ENCODE peak calls at places on chromosomes 16 and 17, in seven cellular contexts. O is IMR-90; I is fibroblast of lung; E is sigmoid colon; R is testis; N is HepG2; B is CD8-positive, alpha-beta T cell. X is an unnamed sample. For H3K4me1, the result is how much of the 10 kb centered on the place peaks cover.

GRCh38 chr16:11052080-11052808 is 107.9 kb downstream of the CLEC16A start:
- DNase-seq in B (peak), R (no peak), I (peak), O (no peak), N (no peak), E (peak), X (no peak)

GRCh38 chr17:4329838-4330237 is 36.6 kb downstream of the UBE2G1 start:
- DNase-seq in N (no peak), B (no peak), E (no peak), I (peak), R (no peak), O (peak), X (no peak)

GRCh38 chr17:80257716-80258213 is 2.9 kb upstream of the RNF213 start:
- DNase-seq in O (no peak), N (no peak), E (no peak), B (no peak), I (no peak), R (no peak), X (no peak)

GRCh38 chr17:22277595-22277994 is 585.3 kb downstream of the KCNJ18 start:
- DNase-seq in N (no peak), I (no peak), R (no peak), B (no peak), O (no peak), E (no peak), X (no peak)

GRCh38 chr17:75980188-75981018 is 1.4 kb downstream of the TEN1 start:
- DNase-seq in O (no peak), I (no peak), N (no peak), E (peak), R (no peak), B (no peak), X (no peak)

GRCh38 chr16:74760007-74760767 is 14.4 kb downstream of the FA2H start:
- DNase-seq in R (no peak), E (no peak), B (no peak), I (peak), O (peak), N (no peak), X (no peak)

GRCh38 chr16:88070989-88071625 is 119.9 kb downstream of the BANP start:
- DNase-seq in R (no peak), I (no peak), O (no peak), N (no peak), B (no peak), E (peak), X (no peak)

GRCh38 chr17:41377546-41377945 is 4.6 kb downstream of the KRT34 start:
- DNase-seq in E (no peak), N (no peak), B (no peak), R (no peak), O (peak), I (no peak), X (no peak)

GRCh38 chr16:27650073-27650701 is 100.2 kb downstream of the KATNIP start:
- DNase-seq in I (peak), E (no peak), N (no peak), R (no peak), O (no peak), B (no peak), X (no peak)

GRCh38 chr17:82348866-82349265 is 10.2 kb upstream of the TEX19 start:
- DNase-seq in O (no peak), N (no peak), R (no peak), B (no peak), E (no peak), I (no peak), X (no peak)

GRCh38 chr17:63573634-63574033 is 23.4 kb downstream of the DCAF7 start:
- DNase-seq in N (peak), E (no peak), I (no peak), O (no peak), R (no peak), B (no peak), X (no peak)

GRCh38 chr17:82985973-82986372 is 93.4 kb upstream of the METRNL start:
- DNase-seq in I (peak), O (peak), E (no peak), R (peak), B (peak), N (no peak), X (no peak)

GRCh38 chr17:48121921-48122650 is 14.5 kb downstream of the SNX11 start:
- DNase-seq in O (no peak), B (no peak), R (no peak), I (no peak), N (no peak), E (no peak), X (no peak)

GRCh38 chr16:30095166-30096078 is 591 bp downstream of the YPEL3 start:
- DNase-seq in B (peak), R (no peak), N (no peak), I (no peak), E (no peak), O (no peak), X (no peak)

GRCh38 chr16:30090607-30091332 is 954 bp downstream of the TBX6 start:
- DNase-seq in I (no peak), E (no peak), N (no peak), R (no peak), B (no peak), O (no peak), X (no peak)

GRCh38 chr16:30094541-30095165 is 1.4 kb downstream of the YPEL3 start:
- DNase-seq in I (no peak), N (no peak), E (no peak), O (no peak), R (no peak), B (no peak), X (no peak)

GRCh38 chr16:30091474-30092372 is at the start of gene TBX6:
- DNase-seq in B (peak), I (peak), O (peak), R (peak), E (peak), N (peak), X (peak)

GRCh38 chr16:30092373-30093010 is 768 bp upstream of the TBX6 start:
- DNase-seq in O (peak), R (peak), I (peak), B (peak), E (peak), N (peak), X (peak)
- TF ChIP-seq CTCF in O (peak), R (no peak), I (peak), B (peak), E (no peak), N (peak), X (peak)

GRCh38 chr17:7442142-7442541 is 2.7 kb upstream of the CHRNB1 start:
- DNase-seq in B (no peak), R (no peak), E (no peak), N (no peak), I (no peak), O (no peak), X (no peak)

GRCh38 chr17:7440113-7440822 is 956 bp downstream of the FGF11 start:
- DNase-seq in O (no peak), B (peak), I (peak), E (peak), N (no peak), R (peak), X (no peak)

GRCh38 chr17:7439462-7440112 is at the start of gene FGF11:
- DNase-seq in I (no peak), O (no peak), N (no peak), E (no peak), B (no peak), R (no peak), X (no peak)

GRCh38 chr17:7440823-7441174 is 1.5 kb downstream of the FGF11 start:
- DNase-seq in B (no peak), O (no peak), I (no peak), N (no peak), R (peak), E (no peak), X (no peak)

GRCh38 chr17:7441202-7441705 is 1.9 kb downstream of the FGF11 start:
- DNase-seq in I (no peak), B (no peak), N (no peak), E (no peak), R (no peak), O (no peak), X (no peak)
- H3K27ac ChIP-seq in I (no peak), B (no peak), N (no peak), E (no peak), R (no peak), O (no peak), X (no peak)

DNA sequence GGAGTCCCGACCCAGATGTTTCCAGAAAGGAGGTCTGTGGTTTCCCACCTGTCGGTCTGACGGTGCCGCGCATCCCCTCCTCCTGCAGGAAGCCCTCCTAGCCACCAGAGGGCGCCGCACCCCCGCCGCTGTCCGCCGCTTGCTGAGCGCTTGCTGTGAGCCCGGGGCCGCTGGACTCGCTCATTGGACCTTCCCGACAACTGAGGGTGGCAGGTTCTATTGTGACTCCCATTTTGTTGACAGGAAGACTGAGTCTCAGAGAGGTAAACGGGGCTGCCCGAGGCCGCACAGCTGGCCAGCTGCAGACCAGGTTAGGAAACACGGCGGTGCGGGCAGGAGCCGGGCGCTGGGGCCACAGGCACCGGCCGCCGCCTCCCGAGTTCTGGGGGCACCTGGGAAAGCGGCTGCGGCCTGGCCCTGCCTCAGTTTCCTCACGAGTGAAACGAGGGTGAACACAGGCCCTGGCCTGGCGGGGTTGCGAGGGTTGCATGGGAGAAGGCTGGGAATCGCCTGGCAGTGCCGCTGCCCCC is 191.1 kb upstream of the CIBAR2 start:
- DNase-seq in I (no peak), R (peak), B (peak), N (peak), E (peak), O (no peak), X (no peak)
- H3K4me1 ChIP-seq in I (under half), R (under half), B (half or more), N (half or more), E (under half), O (under half), X (half or more)

DNA sequence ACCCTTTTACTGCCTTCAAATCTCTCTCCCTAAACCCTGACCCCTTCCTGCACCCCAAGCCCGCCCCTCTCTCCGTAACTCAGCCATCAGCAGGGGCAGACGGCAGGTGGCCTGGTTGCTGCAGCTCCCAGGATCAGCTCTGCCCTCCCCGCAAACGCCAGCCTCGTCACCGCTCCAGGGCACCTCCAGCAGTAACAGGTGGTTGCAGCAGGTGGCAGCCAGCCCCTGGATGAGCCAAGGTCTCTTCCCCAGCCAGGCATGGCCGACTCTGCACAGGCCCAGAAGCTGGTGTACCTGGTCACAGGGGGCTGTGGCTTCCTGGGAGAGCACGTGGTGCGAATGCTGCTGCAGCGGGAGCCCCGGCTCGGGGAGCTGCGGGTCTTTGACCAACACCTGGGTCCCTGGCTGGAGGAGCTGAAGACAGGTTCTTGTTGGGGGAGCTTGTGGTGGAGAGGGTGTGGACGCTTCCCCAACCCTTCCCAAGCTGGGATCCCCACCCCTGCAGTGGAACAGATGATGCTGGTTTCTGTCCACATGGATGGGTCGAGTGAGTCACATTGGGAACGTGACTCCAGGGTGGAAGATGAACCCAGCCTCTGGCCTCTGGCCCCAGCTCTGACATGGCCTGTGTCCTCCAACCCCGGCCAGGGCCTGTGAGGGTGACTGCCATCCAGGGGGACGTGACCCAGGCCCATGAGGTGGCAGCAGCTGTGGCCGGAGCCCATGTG is 558 bp downstream of the HSD3B7 start:
- DNase-seq in E (no peak), N (peak), R (peak), O (no peak), I (no peak), B (no peak), X (no peak)
- TF ChIP-seq CTCF in E (no peak), N (peak), R (no peak), O (no peak), I (no peak), B (no peak), X (no peak)

GRCh38 chr16:67249762-67250327 is 1.1 kb downstream of the SLC9A5 start:
- DNase-seq in B (no peak), E (peak), R (no peak), N (no peak), I (no peak), O (peak), X (no peak)

GRCh38 chr16:67247698-67248400 is 568 bp upstream of the FHOD1 start:
- DNase-seq in B (no peak), I (no peak), O (no peak), N (no peak), E (no peak), R (no peak), X (no peak)

GRCh38 chr16:67249178-67249759 is 490 bp downstream of the SLC9A5 start:
- DNase-seq in R (no peak), E (peak), O (no peak), B (no peak), N (no peak), I (no peak), X (no peak)

GRCh38 chr16:67246945-67247697 is at the start of gene FHOD1:
- DNase-seq in R (peak), I (peak), N (peak), O (peak), E (peak), B (peak), X (peak)

GRCh38 chr16:67248401-67249177 is at the start of gene SLC9A5:
- DNase-seq in N (no peak), B (peak), E (peak), I (no peak), O (no peak), R (no peak), X (no peak)
- H3K27ac ChIP-seq in N (no peak), B (no peak), E (peak), I (peak), O (peak), R (no peak), X (no peak)

GRCh38 chr17:77428901-77429734 is 288.3 kb downstream of the SEC14L1 start:
- DNase-seq in E (peak), O (no peak), B (no peak), I (no peak), N (no peak), R (no peak), X (no peak)

GRCh38 chr17:77426676-77427386 is 286.1 kb downstream of the SEC14L1 start:
- DNase-seq in N (no peak), B (no peak), I (no peak), E (no peak), R (no peak), O (no peak), X (no peak)

GRCh38 chr17:77427471-77427991 is 286.8 kb downstream of the SEC14L1 start:
- DNase-seq in N (no peak), B (no peak), R (peak), O (peak), I (peak), E (peak), X (no peak)

GRCh38 chr17:77429735-77429984 is 288.9 kb downstream of the SEC14L1 start:
- DNase-seq in B (no peak), O (no peak), R (no peak), N (no peak), I (no peak), E (no peak), X (no peak)

DNA sequence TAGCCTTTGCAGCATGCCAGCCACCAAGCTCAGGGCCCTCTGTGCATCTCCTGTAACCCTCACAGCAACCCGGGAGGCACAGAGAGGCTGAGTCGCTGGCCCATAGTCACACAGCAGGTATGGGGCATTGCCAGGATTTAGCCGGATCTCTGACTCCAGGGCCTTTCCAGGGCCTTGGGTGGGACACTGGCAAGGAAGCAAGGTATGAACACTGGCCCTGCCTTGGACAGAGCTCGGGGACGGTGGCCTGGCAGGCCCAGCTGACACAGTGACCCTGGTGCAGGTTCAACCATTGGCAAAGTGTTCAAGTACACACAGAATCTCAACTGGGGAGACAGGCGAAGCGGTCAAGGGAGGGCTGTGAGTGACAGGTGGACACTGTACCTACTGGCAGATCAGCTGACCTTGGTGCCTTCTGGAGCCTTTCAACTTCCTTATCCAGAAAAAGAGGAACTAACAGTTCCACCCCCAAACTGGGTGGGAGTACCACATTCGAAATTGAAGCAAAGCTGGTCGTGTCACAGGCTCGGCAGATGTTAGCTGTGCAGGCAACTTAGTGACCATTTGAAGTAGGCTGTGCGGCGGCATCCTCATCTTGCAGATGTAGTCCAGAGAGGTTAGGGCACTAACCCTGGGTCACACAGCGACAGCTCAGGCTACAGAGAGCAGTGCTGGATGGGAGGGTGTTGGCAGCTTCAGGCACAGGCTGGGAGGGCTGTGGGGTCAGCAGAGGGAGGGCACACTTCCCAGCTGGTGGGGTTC is 287.4 kb downstream of the SEC14L1 start:
- DNase-seq in N (no peak), I (no peak), R (no peak), O (no peak), B (no peak), E (no peak), X (no peak)
- H3K4me1 ChIP-seq in N (half or more), I (half or more), R (half or more), O (half or more), B (half or more), E (half or more), X (half or more)

DNA sequence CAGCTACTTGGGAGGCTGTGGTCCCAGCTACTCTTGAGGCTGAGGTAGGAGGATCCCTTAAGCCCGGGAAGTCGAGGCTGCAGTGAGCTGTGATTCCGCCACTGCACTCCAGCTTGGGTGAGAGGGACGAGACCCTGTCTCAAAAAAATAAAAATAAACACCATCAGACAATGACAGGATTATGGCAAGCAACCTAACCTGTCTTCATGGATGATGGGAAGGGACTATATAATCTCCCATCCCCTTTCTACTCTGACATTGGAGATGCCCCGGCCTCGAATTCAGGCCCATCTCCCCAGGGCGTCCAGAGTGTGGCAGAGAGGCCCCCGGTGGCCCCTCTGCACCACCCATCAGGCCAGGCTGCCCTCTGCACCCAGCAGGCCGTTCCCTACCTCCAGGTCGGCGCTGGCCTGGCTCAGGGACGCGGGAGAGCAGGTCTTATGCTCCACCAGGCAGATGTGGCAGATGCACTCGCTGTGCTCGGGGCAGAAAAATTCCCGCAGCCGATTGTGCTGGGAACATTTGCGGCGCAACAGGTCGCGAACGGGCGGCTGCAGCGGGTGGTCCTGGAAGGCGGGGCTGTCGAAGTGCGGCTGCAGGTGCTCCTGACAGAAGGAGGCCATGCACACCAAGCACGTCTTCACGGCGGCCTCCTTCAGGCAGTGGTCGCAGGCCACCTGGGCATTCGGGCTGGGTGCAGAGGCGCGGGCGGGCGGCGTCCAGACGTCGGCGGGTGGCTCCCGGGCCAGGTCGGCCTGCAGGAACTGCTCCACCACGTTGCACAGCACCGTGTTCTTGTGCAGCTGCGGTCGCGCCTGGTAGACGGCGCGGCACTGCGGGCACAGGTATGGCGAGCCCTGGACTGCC is 616 bp downstream of the TRIM25 start:
- DNase-seq in O (no peak), B (no peak), N (no peak), E (peak), I (no peak), R (no peak), X (no peak)
- TF ChIP-seq CTCF in O (no peak), B (no peak), N (peak), E (no peak), I (no peak), R (no peak), X (no peak)

GRCh38 chr17:35021520-35022380 is 41.4 kb downstream of the LIG3 start:
- DNase-seq in E (no peak), B (no peak), O (no peak), R (no peak), I (no peak), N (no peak), X (no peak)
- H3K27ac ChIP-seq in E (peak), B (peak), O (no peak), R (no peak), I (peak), N (no peak), X (peak)